ENCODE peak calls at places on chromosomes 2 and 18, in four cellular contexts. One of them, this sample, is unnamed.

GRCh38 chr2:5401258-5401657 is 290.9 kb upstream of the SOX11 start:
- DNase-seq in NCI-H1105: no peak
- DNase-seq in activated T-helper 1 cell treated with Interleukin-2 at 50 U/mL for 16 hours: no peak
- DNase-seq in endothelial cell of umbilical vein: no peak
- DNase-seq in this sample: no peak

GRCh38 chr2:105865222-105865913 is 120.7 kb downstream of the NCK2 start:
- DNase-seq in NCI-H1105: no peak
- DNase-seq in activated T-helper 1 cell treated with Interleukin-2 at 50 U/mL for 16 hours: no peak
- DNase-seq in endothelial cell of umbilical vein: no peak
- DNase-seq in this sample: no peak

GRCh38 chr2:13113016-13113415 is 396.3 kb downstream of the TRIB2 start:
- DNase-seq in NCI-H1105: no peak
- DNase-seq in activated T-helper 1 cell treated with Interleukin-2 at 50 U/mL for 16 hours: no peak
- DNase-seq in endothelial cell of umbilical vein: no peak
- DNase-seq in this sample: no peak

GRCh38 chr2:181573140-181573736 is 83.7 kb downstream of the CERKL start:
- DNase-seq in NCI-H1105: peak
- DNase-seq in activated T-helper 1 cell treated with Interleukin-2 at 50 U/mL for 16 hours: no peak
- DNase-seq in endothelial cell of umbilical vein: peak
- DNase-seq in this sample: peak

GRCh38 chr18:48928787-48929186 is 22.0 kb downstream of the SMAD7 start:
- DNase-seq in NCI-H1105: peak
- DNase-seq in activated T-helper 1 cell treated with Interleukin-2 at 50 U/mL for 16 hours: peak
- DNase-seq in endothelial cell of umbilical vein: peak
- DNase-seq in this sample: peak

GRCh38 chr2:100286318-100286717 is 36.0 kb downstream of the LONRF2 start:
- DNase-seq in NCI-H1105: no peak
- DNase-seq in activated T-helper 1 cell treated with Interleukin-2 at 50 U/mL for 16 hours: no peak
- DNase-seq in endothelial cell of umbilical vein: no peak
- DNase-seq in this sample: no peak

GRCh38 chr2:96664366-96664765 is 21.8 kb downstream of the FER1L5 start:
- DNase-seq in NCI-H1105: no peak
- DNase-seq in activated T-helper 1 cell treated with Interleukin-2 at 50 U/mL for 16 hours: no peak
- DNase-seq in endothelial cell of umbilical vein: no peak
- DNase-seq in this sample: no peak

GRCh38 chr2:68196120-68196716 is 38.5 kb downstream of the PNO1 start:
- DNase-seq in NCI-H1105: peak
- DNase-seq in activated T-helper 1 cell treated with Interleukin-2 at 50 U/mL for 16 hours: no peak
- DNase-seq in endothelial cell of umbilical vein: peak
- DNase-seq in this sample: peak

GRCh38 chr2:152655880-152656279 is 61.4 kb downstream of the PRPF40A start:
- DNase-seq in NCI-H1105: no peak
- DNase-seq in activated T-helper 1 cell treated with Interleukin-2 at 50 U/mL for 16 hours: no peak
- DNase-seq in endothelial cell of umbilical vein: no peak
- DNase-seq in this sample: no peak

GRCh38 chr2:33133436-33133835 is 186.7 kb downstream of the LTBP1 start:
- DNase-seq in NCI-H1105: no peak
- DNase-seq in activated T-helper 1 cell treated with Interleukin-2 at 50 U/mL for 16 hours: no peak
- DNase-seq in endothelial cell of umbilical vein: peak
- DNase-seq in this sample: no peak

This sample was measured in dermis blood vessel endothelial cell.